ENCODE peak calls at places on chromosomes 16 and 17, in eight cellular contexts. One of them, this sample, is unnamed.
A peak's percentile ranks its signal among the peaks of the same experiment; 100 is the strongest.

GRCh38 chr17:81563861-81564586 is 11.9 kb upstream of the FAAP100 start:
- DNase-seq in small intestine: no peak
- DNase-seq in adrenal gland: no peak
- DNase-seq in adipocyte: peak; percentile 88
- DNase-seq in esophagus squamous epithelium: no peak
- DNase-seq in Caco-2: no peak
- DNase-seq in left ventricle myocardium inferior: no peak
- DNase-seq in aorta: no peak
- DNase-seq in this sample: no peak

GRCh38 chr17:45895304-45895968 is 1.1 kb downstream of the MAPT start:
- DNase-seq in small intestine: no peak
- DNase-seq in adrenal gland: no peak
- DNase-seq in adipocyte: peak; percentile 46
- DNase-seq in esophagus squamous epithelium: no peak
- DNase-seq in Caco-2: no peak
- DNase-seq in left ventricle myocardium inferior: peak; percentile 25
- DNase-seq in aorta: peak; percentile 74
- DNase-seq in this sample: no peak

GRCh38 chr17:33667052-33667509 is 374.0 kb upstream of the ASIC2 start:
- DNase-seq in small intestine: peak; percentile 33
- DNase-seq in adrenal gland: no peak
- DNase-seq in adipocyte: no peak
- DNase-seq in esophagus squamous epithelium: no peak
- DNase-seq in Caco-2: no peak
- DNase-seq in left ventricle myocardium inferior: no peak
- DNase-seq in aorta: no peak
- DNase-seq in this sample: no peak

GRCh38 chr17:16926591-16927451 is 45.1 kb downstream of the TNFRSF13B start:
- DNase-seq in small intestine: no peak
- DNase-seq in adrenal gland: no peak
- DNase-seq in adipocyte: no peak
- DNase-seq in esophagus squamous epithelium: no peak
- DNase-seq in Caco-2: peak; percentile 30
- DNase-seq in left ventricle myocardium inferior: peak; percentile 5
- DNase-seq in aorta: peak; percentile 62
- DNase-seq in this sample: no peak

GRCh38 chr17:40566027-40566426 is 755 bp upstream of the CCR7 start:
- DNase-seq in small intestine: no peak
- DNase-seq in adrenal gland: no peak
- DNase-seq in adipocyte: no peak
- DNase-seq in esophagus squamous epithelium: no peak
- DNase-seq in Caco-2: no peak
- DNase-seq in left ventricle myocardium inferior: no peak
- DNase-seq in aorta: no peak
- DNase-seq in this sample: no peak

GRCh38 chr17:10814083-10814482 is 10.2 kb upstream of the TMEM238L start:
- DNase-seq in small intestine: peak; percentile 58
- DNase-seq in adrenal gland: no peak
- DNase-seq in adipocyte: no peak
- DNase-seq in esophagus squamous epithelium: no peak
- DNase-seq in Caco-2: no peak
- DNase-seq in left ventricle myocardium inferior: no peak
- DNase-seq in aorta: no peak
- DNase-seq in this sample: no peak

GRCh38 chr17:80738406-80738805 is 193.8 kb downstream of the RPTOR start:
- DNase-seq in small intestine: no peak
- DNase-seq in adrenal gland: no peak
- DNase-seq in adipocyte: no peak
- DNase-seq in esophagus squamous epithelium: no peak
- DNase-seq in Caco-2: no peak
- DNase-seq in left ventricle myocardium inferior: no peak
- DNase-seq in aorta: no peak
- DNase-seq in this sample: no peak

GRCh38 chr17:74461646-74462045 is 4.8 kb upstream of the CD300A start:
- DNase-seq in small intestine: no peak
- DNase-seq in adrenal gland: no peak
- DNase-seq in adipocyte: no peak
- DNase-seq in esophagus squamous epithelium: no peak
- DNase-seq in Caco-2: no peak
- DNase-seq in left ventricle myocardium inferior: no peak
- DNase-seq in aorta: no peak
- DNase-seq in this sample: no peak

GRCh38 chr17:35238817-35239216 is 4.1 kb upstream of the SLFN5 start:
- DNase-seq in small intestine: no peak
- DNase-seq in adrenal gland: no peak
- DNase-seq in adipocyte: peak; percentile 43
- DNase-seq in esophagus squamous epithelium: no peak
- DNase-seq in Caco-2: no peak
- DNase-seq in left ventricle myocardium inferior: no peak
- DNase-seq in aorta: no peak
- DNase-seq in this sample: no peak

GRCh38 chr17:19900809-19901208 is 33.1 kb upstream of the ULK2 start:
- DNase-seq in small intestine: no peak
- DNase-seq in adrenal gland: no peak
- DNase-seq in adipocyte: no peak
- DNase-seq in esophagus squamous epithelium: no peak
- DNase-seq in Caco-2: no peak
- DNase-seq in left ventricle myocardium inferior: no peak
- DNase-seq in aorta: no peak
- DNase-seq in this sample: no peak

GRCh38 chr16:14063618-14064581 is 7.2 kb upstream of the MRTFB start:
- DNase-seq in small intestine: no peak
- DNase-seq in adrenal gland: no peak
- DNase-seq in adipocyte: no peak
- DNase-seq in esophagus squamous epithelium: no peak
- DNase-seq in Caco-2: no peak
- DNase-seq in left ventricle myocardium inferior: no peak
- DNase-seq in aorta: no peak
- DNase-seq in this sample: no peak

DNA sequence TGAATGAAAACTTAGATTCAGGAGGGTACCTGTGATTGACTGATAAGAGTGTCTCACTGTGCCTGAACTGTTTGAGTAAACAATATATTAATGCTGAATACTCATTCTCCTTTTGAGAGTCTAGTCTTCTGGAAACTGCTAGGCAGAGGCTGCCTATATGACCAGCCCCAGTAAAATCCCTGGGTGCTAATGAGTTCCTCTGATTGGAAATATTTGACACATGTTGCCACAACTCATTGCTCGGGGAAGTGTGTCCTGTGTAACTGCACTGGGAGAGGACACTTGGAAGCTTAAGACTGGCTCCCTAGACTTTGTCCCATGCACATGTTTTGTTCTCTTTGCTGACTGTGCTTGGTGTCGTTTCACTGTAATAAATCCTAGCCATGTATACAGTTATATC is 108.7 kb upstream of the NACA2 start:
- DNase-seq in small intestine: no peak
- DNase-seq in adrenal gland: no peak
- DNase-seq in adipocyte: no peak
- DNase-seq in esophagus squamous epithelium: no peak
- DNase-seq in Caco-2: no peak
- DNase-seq in left ventricle myocardium inferior: no peak
- DNase-seq in aorta: no peak
- DNase-seq in this sample: no peak
- H3K27me3 ChIP-seq in small intestine: no peaks in the 10 kb centered on the region
- H3K27me3 ChIP-seq in adrenal gland: no peaks in the 10 kb centered on the region
- H3K27me3 ChIP-seq in adipocyte: no peaks in the 10 kb centered on the region
- H3K27me3 ChIP-seq in esophagus squamous epithelium: no peaks in the 10 kb centered on the region
- H3K27me3 ChIP-seq in Caco-2: no peaks in the 10 kb centered on the region
- H3K27me3 ChIP-seq in left ventricle myocardium inferior: no peaks in the 10 kb centered on the region
- H3K27me3 ChIP-seq in aorta: no peaks in the 10 kb centered on the region
- H3K27me3 ChIP-seq in this sample: no peaks in the 10 kb centered on the region

GRCh38 chr17:75842963-75843576 is 1.1 kb downstream of the UNC13D start:
- DNase-seq in small intestine: no peak
- DNase-seq in adrenal gland: no peak
- DNase-seq in adipocyte: no peak
- DNase-seq in esophagus squamous epithelium: no peak
- DNase-seq in Caco-2: no peak
- DNase-seq in left ventricle myocardium inferior: no peak
- DNase-seq in aorta: no peak
- DNase-seq in this sample: no peak
- H3K4me3 ChIP-seq in small intestine: peak overlapping the region; percentile 40
- H3K4me3 ChIP-seq in adrenal gland: no peak overlapping the region
- H3K4me3 ChIP-seq in adipocyte: no peak overlapping the region
- H3K4me3 ChIP-seq in esophagus squamous epithelium: peak overlapping the region; percentile 59
- H3K4me3 ChIP-seq in Caco-2: no peak overlapping the region
- H3K4me3 ChIP-seq in left ventricle myocardium inferior: peak overlapping the region; percentile 39
- H3K4me3 ChIP-seq in aorta: no peak overlapping the region
- H3K4me3 ChIP-seq in this sample: no peak overlapping the region

GRCh38 chr16:86511317-86512161 is 1.2 kb downstream of the FOXF1 start:
- DNase-seq in small intestine: no peak
- DNase-seq in adrenal gland: no peak
- DNase-seq in adipocyte: peak; percentile 67
- DNase-seq in esophagus squamous epithelium: no peak
- DNase-seq in Caco-2: no peak
- DNase-seq in left ventricle myocardium inferior: no peak
- DNase-seq in aorta: no peak
- DNase-seq in this sample: no peak

GRCh38 chr16:86508947-86509758 is 1.2 kb upstream of the FOXF1 start:
- DNase-seq in small intestine: peak; percentile 42
- DNase-seq in adrenal gland: peak; percentile 26
- DNase-seq in adipocyte: peak; percentile 94
- DNase-seq in esophagus squamous epithelium: no peak
- DNase-seq in Caco-2: no peak
- DNase-seq in left ventricle myocardium inferior: peak; percentile 53
- DNase-seq in aorta: peak; percentile 87
- DNase-seq in this sample: no peak

GRCh38 chr16:86509759-86510464 is 415 bp upstream of the FOXF1 start:
- DNase-seq in small intestine: no peak
- DNase-seq in adrenal gland: no peak
- DNase-seq in adipocyte: peak; percentile 92
- DNase-seq in esophagus squamous epithelium: no peak
- DNase-seq in Caco-2: no peak
- DNase-seq in left ventricle myocardium inferior: peak; percentile 37
- DNase-seq in aorta: peak; percentile 84
- DNase-seq in this sample: no peak

GRCh38 chr16:86512301-86512859 is 2.1 kb downstream of the FOXF1 start:
- DNase-seq in small intestine: no peak
- DNase-seq in adrenal gland: no peak
- DNase-seq in adipocyte: peak; percentile 51
- DNase-seq in esophagus squamous epithelium: no peak
- DNase-seq in Caco-2: no peak
- DNase-seq in left ventricle myocardium inferior: no peak
- DNase-seq in aorta: no peak
- DNase-seq in this sample: no peak

DNA sequence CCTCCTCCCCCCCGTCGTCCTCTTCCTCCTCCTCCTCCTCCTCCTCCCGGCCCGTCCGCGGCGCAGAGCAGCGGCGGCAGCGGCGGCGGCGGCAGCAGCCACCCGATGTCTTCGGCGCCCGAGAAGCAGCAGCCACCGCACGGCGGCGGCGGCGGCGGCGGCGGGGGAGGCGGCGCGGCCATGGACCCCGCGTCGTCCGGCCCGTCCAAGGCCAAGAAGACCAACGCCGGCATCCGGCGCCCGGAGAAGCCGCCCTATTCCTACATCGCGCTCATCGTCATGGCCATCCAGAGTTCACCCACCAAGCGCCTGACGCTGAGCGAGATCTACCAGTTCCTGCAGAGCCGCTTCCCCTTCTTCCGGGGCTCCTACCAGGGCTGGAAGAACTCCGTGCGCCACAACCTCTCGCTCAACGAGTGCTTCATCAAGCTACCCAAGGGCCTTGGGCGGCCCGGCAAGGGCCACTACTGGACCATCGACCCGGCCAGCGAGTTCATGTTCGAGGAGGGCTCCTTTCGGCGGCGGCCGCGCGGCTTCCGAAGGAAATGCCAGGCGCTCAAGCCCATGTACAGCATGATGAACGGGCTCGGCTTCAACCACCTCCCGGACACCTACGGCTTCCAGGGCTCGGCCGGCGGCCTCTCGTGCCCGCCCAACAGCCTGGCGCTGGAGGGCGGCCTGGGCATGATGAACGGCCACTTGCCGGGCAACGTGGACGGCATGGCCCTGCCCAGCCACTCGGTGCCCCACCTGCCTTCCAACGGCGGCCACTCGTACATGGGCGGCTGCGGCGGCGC is at the start of gene FOXF1:
- DNase-seq in small intestine: no peak
- DNase-seq in adrenal gland: no peak
- DNase-seq in adipocyte: peak; percentile 76
- DNase-seq in esophagus squamous epithelium: no peak
- DNase-seq in Caco-2: no peak
- DNase-seq in left ventricle myocardium inferior: no peak
- DNase-seq in aorta: no peak
- DNase-seq in this sample: no peak
- H3K27me3 ChIP-seq in small intestine: peaks cover 32% of the 10 kb centered on the region
- H3K27me3 ChIP-seq in adrenal gland: peaks cover 97% of the 10 kb centered on the region
- H3K27me3 ChIP-seq in adipocyte: peaks cover 67% of the 10 kb centered on the region
- H3K27me3 ChIP-seq in esophagus squamous epithelium: peaks cover 45% of the 10 kb centered on the region
- H3K27me3 ChIP-seq in Caco-2: peaks cover 11% of the 10 kb centered on the region
- H3K27me3 ChIP-seq in left ventricle myocardium inferior: peaks cover 100% of the 10 kb centered on the region
- H3K27me3 ChIP-seq in aorta: no peaks in the 10 kb centered on the region
- H3K27me3 ChIP-seq in this sample: peaks cover 99% of the 10 kb centered on the region

DNA sequence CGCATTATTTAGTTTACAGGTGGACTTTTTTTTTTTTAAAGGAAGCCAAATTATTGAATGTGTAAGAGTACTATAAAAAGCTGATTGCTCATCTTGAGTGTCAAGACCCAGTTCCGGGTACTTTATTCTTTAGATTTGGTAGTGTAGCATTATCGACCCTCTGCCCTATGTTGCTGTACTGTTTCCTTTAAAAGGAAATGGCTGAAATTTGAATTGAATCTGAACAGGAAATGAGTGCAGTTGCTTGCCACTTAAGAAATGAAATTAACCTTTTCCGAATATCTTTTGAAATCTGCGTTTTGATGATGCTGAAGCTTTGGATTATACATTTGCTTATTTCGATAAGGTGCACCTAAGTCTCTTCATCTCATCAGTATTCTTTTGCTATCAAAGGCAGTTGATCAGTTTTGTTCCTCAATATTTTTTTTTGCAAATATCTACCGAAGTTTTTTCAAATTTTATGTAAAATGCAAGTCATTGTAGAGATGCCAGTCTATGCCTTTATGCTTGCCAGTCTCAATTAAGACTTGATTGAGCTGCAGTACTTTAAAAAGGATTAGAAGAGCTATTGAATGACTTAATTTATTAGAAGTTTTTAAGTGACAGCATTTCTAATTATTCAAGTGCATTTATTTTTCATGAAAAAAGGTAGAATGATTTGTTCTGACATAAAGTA is 1.8 kb downstream of the GGNBP2 start:
- DNase-seq in small intestine: peak; percentile 16
- DNase-seq in adrenal gland: no peak
- DNase-seq in adipocyte: peak; percentile 24
- DNase-seq in esophagus squamous epithelium: no peak
- DNase-seq in Caco-2: no peak
- DNase-seq in left ventricle myocardium inferior: no peak
- DNase-seq in aorta: no peak
- DNase-seq in this sample: no peak
- H3K4me3 ChIP-seq in small intestine: peak overlapping the region; percentile 99
- H3K4me3 ChIP-seq in adrenal gland: no peak overlapping the region
- H3K4me3 ChIP-seq in adipocyte: peak overlapping the region; percentile 98
- H3K4me3 ChIP-seq in esophagus squamous epithelium: peak overlapping the region; percentile 100
- H3K4me3 ChIP-seq in Caco-2: peak overlapping the region; percentile 51
- H3K4me3 ChIP-seq in left ventricle myocardium inferior: peak overlapping the region; percentile 76
- H3K4me3 ChIP-seq in aorta: peak overlapping the region; percentile 53
- H3K4me3 ChIP-seq in this sample: peak overlapping the region; percentile 69

GRCh38 chr16:89026121-89026612 is 49.2 kb upstream of the CBFA2T3 start:
- DNase-seq in small intestine: peak; percentile 9
- DNase-seq in adrenal gland: no peak
- DNase-seq in adipocyte: no peak
- DNase-seq in esophagus squamous epithelium: no peak
- DNase-seq in Caco-2: no peak
- DNase-seq in left ventricle myocardium inferior: no peak
- DNase-seq in aorta: no peak
- DNase-seq in this sample: no peak
- H3K27me3 ChIP-seq in small intestine: no peaks in the 10 kb centered on the region
- H3K27me3 ChIP-seq in adrenal gland: peaks cover 14% of the 10 kb centered on the region
- H3K27me3 ChIP-seq in adipocyte: peaks cover 12% of the 10 kb centered on the region
- H3K27me3 ChIP-seq in esophagus squamous epithelium: no peaks in the 10 kb centered on the region
- H3K27me3 ChIP-seq in Caco-2: peaks cover 1% of the 10 kb centered on the region
- H3K27me3 ChIP-seq in left ventricle myocardium inferior: peaks cover 65% of the 10 kb centered on the region
- H3K27me3 ChIP-seq in aorta: no peaks in the 10 kb centered on the region
- H3K27me3 ChIP-seq in this sample: peaks cover 4% of the 10 kb centered on the region